ENCODE peak calls at places on chromosome X, in five cellular contexts. U, A, M, S and D are unnamed samples.

GRCh38 chrX:111442791-111443190 is 30.8 kb upstream of the DCX start:
- DNase-seq in U (no peak), A (no peak), M (no peak), S (no peak), D (no peak)

GRCh38 chrX:32987139-32987538 is 224.2 kb downstream of the DMD start:
- DNase-seq in U (no peak), A (peak), M (no peak), S (no peak), D (no peak)

GRCh38 chrX:7215842-7216241 is 67.9 kb upstream of the PUDP start:
- DNase-seq in U (no peak), A (no peak), M (no peak), S (no peak), D (no peak)

GRCh38 chrX:140502491-140503229 is 2.2 kb downstream of the SOX3 start:
- DNase-seq in U (no peak), A (no peak), M (no peak), S (no peak), D (no peak)

GRCh38 chrX:24733111-24733510 is 39.4 kb downstream of the POLA1 start:
- DNase-seq in U (no peak), A (no peak), M (no peak), S (no peak), D (no peak)

GRCh38 chrX:23390979-23391378 is 56.3 kb downstream of the PTCHD1 start:
- DNase-seq in U (no peak), A (no peak), M (no peak), S (no peak), D (no peak)

GRCh38 chrX:70033348-70033747 is 16.4 kb downstream of the AWAT2 start:
- DNase-seq in U (peak), A (no peak), M (peak), S (peak), D (no peak)

GRCh38 chrX:133434197-133434820 is 19.0 kb upstream of the GPC4 start:
- DNase-seq in U (peak), A (no peak), M (no peak), S (no peak), D (no peak)

GRCh38 chrX:110120025-110120424 is 117.1 kb downstream of the TMEM164 start:
- DNase-seq in U (no peak), A (no peak), M (no peak), S (no peak), D (no peak)

GRCh38 chrX:36961590-36961989 is 46.6 kb upstream of the FAM47C start:
- DNase-seq in U (peak), A (no peak), M (peak), S (peak), D (no peak)

GRCh38 chrX:85375333-85375738 is 4.1 kb downstream of the POF1B start:
- DNase-seq in U (no peak), A (no peak), M (no peak), S (no peak), D (no peak)

GRCh38 chrX:64394874-64395567 is at the start of gene MTMR8:
- DNase-seq in U (peak), A (peak), M (peak), S (no peak), D (no peak)

GRCh38 chrX:63503541-63503940 is 152.4 kb upstream of the SPIN4 start:
- DNase-seq in U (no peak), A (no peak), M (no peak), S (no peak), D (peak)

GRCh38 chrX:12469296-12469695 is 321.9 kb upstream of the PRPS2 start:
- DNase-seq in U (no peak), A (no peak), M (no peak), S (no peak), D (no peak)

GRCh38 chrX:13092455-13092941 is 48.1 kb upstream of the FAM9C start:
- DNase-seq in U (no peak), A (no peak), M (no peak), S (no peak), D (no peak)

GRCh38 chrX:119249836-119250340 is 13.8 kb downstream of the PGRMC1 start:
- DNase-seq in U (no peak), A (no peak), M (no peak), S (no peak), D (no peak)

GRCh38 chrX:55839480-55839879 is 121.9 kb downstream of the RRAGB start:
- DNase-seq in U (no peak), A (peak), M (no peak), S (no peak), D (no peak)

GRCh38 chrX:47129879-47130358 is 14.6 kb downstream of the NDUFB11 start:
- DNase-seq in U (no peak), A (no peak), M (no peak), S (no peak), D (no peak)

GRCh38 chrX:148599404-148599803 is 99.0 kb downstream of the AFF2 start:
- DNase-seq in U (peak), A (no peak), M (no peak), S (no peak), D (no peak)

GRCh38 chrX:86806786-86807185 is 658.5 kb downstream of the DACH2 start:
- DNase-seq in U (peak), A (no peak), M (no peak), S (peak), D (no peak)

GRCh38 chrX:10722804-10723364 is 102.5 kb upstream of the MID1 start:
- DNase-seq in U (peak), A (no peak), M (peak), S (no peak), D (no peak)

GRCh38 chrX:123993326-123993725 is 31.8 kb downstream of the STAG2 start:
- DNase-seq in U (no peak), A (no peak), M (no peak), S (no peak), D (no peak)

GRCh38 chrX:2863646-2864045 is 34.9 kb downstream of the GYG2 start:
- DNase-seq in U (no peak), A (no peak), M (no peak), S (no peak), D (no peak)

GRCh38 chrX:123088331-123088730 is 95.7 kb upstream of the GRIA3 start:
- DNase-seq in U (no peak), A (no peak), M (no peak), S (no peak), D (no peak)

GRCh38 chrX:45479835-45480422 is 279.3 kb upstream of the DIPK2B start:
- DNase-seq in U (no peak), A (no peak), M (peak), S (peak), D (no peak)

GRCh38 chrX:123525131-123525725 is 207.6 kb downstream of the THOC2 start:
- DNase-seq in U (no peak), A (no peak), M (no peak), S (no peak), D (no peak)

GRCh38 chrX:129736491-129736890 is 2.3 kb upstream of the XPNPEP2 start:
- DNase-seq in U (no peak), A (no peak), M (no peak), S (peak), D (no peak)

GRCh38 chrX:42602136-42602535 is 175.8 kb downstream of the PPP1R2C start:
- DNase-seq in U (no peak), A (no peak), M (no peak), S (no peak), D (no peak)

GRCh38 chrX:20487227-20487626 is 220.5 kb upstream of the RPS6KA3 start:
- DNase-seq in U (no peak), A (no peak), M (peak), S (no peak), D (no peak)

DNA sequence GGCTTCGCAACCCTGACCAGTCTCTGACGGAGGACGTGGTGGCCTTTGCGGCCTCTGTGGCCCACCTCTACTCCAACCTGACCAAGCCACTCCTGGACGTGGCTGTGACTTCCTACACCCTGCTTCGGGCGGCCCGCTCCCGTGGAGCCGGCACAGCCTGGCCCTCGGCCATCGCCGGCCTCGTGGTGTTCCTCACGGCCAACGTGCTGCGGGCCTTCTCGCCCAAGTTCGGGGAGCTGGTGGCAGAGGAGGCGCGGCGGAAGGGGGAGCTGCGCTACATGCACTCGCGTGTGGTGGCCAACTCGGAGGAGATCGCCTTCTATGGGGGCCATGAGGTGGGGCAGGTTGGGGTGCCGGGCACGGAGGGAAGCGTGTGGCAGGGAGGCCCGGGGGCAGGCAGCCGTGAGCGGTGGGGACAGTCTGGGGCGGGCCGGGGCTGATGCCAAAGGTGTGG is 1.2 kb downstream of the ABCD1 start:
- DNase-seq in U (no peak), A (no peak), M (no peak), S (no peak), D (no peak)
- TF ChIP-seq EZH2 in U (no peak), A (no peak), M (no peak), S (no peak), D (no peak)

GRCh38 chrX:17860811-17861495 is at the start of gene RAI2:
- DNase-seq in U (peak), A (no peak), M (no peak), S (no peak), D (no peak)

GRCh38 chrX:17859609-17860178 is 1.4 kb downstream of the RAI2 start:
- DNase-seq in U (no peak), A (no peak), M (no peak), S (no peak), D (no peak)

GRCh38 chrX:17854521-17854920 is 6.6 kb downstream of the RAI2 start:
- DNase-seq in U (no peak), A (no peak), M (no peak), S (no peak), D (no peak)

GRCh38 chrX:17861496-17862011 is 456 bp upstream of the RAI2 start:
- DNase-seq in U (no peak), A (no peak), M (no peak), S (no peak), D (no peak)

GRCh38 chrX:17860179-17860780 is 818 bp downstream of the RAI2 start:
- DNase-seq in U (no peak), A (no peak), M (no peak), S (no peak), D (no peak)
- H3K9ac ChIP-seq in U (no peak), A (no peak), M (no peak), S (no peak), D (no peak)

GRCh38 chrX:154352012-154352401 is 22.4 kb downstream of the FLNA start:
- DNase-seq in U (no peak), A (no peak), M (no peak), S (no peak), D (no peak)
- TF ChIP-seq POLR2AphosphoS5 in U (no peak), A (no peak), M (no peak), S (no peak), D (no peak)

DNA sequence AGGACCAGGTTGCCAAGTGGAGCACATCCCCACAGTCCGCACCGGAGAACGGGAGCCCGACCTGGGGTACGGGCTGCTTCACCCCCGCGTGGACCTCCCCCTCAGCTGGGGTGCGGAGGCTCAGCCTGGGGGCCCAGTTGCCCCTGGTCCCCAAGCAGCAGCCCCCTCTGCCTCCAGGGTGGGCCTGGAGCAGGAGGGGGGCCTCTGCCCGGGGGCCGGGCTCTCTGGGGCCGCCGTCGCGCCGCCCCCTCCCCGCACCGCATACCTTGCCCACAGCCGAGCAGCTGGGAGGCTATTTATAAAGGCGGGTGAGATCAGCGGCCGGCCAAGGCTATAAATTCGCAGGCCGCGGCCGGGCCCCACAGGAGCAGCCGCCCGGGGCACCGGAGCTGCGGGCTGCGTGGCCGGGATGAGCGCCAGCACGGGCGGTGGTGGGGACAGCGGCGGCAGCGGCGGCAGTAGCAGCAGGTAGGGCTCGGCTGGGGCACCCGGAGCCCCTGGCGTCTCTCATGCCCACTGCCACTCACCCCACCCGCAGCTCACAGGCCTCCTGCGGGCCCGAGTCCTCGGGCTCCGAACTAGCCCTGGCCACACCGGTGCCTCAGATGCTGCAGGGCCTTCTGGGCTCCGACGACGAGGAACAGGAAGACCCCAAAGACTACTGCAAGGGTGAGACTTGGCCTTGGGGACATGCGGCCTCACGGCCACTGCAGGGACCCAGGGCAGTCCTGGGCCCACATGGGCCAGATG is at the start of gene SRPK3:
- DNase-seq in U (no peak), A (no peak), M (no peak), S (no peak), D (no peak)
- TF ChIP-seq EZH2 in U (no peak), A (no peak), M (no peak), S (no peak), D (no peak)

DNA sequence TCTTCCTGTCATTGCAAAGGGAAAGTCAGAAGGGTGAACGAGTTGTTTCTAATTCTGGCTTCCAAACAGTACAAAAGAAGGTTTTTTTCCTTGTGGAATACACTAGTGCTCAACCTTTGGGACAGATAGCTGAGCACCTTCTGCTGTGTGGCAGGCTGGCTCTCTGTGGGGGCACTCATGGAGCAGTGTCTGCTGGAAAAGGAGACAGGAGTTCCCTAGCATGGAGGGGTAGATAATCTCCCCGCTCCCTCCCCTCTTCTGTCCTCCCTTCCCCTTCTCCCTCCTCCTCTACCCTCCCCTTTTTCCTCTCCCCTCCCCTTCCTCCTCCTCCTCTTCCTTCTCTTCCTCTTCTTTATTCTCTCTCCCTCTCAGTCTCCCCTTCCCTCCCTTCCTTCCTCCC is 62.4 kb upstream of the MTM1 start:
- DNase-seq in U (no peak), A (no peak), M (no peak), S (no peak), D (no peak)
- H3K9ac ChIP-seq in U (no peak), A (no peak), M (no peak), S (no peak), D (no peak)

DNA sequence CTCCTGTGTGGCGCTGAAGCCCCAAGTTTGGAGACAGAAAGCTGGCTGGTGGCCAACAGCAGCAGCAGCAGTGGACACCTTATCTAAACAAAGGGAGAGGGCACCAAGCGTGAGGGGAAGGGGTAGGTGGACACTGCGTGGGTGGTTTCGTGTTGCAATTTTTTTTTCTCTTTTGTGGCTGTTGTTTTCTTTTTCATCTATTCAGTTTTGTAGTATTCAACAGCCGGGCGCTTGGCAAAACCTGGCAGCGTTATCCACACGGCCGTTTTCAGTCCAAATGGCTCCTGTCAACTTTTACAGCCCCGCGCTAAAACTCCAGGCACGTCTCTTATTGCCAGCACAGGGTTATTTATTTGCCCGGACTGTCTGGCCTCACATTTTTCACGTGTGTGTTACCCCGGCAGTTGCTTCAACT is 192.3 kb downstream of the BCOR start:
- DNase-seq in U (peak), A (no peak), M (no peak), S (no peak), D (no peak)
- TF ChIP-seq POLR2AphosphoS5 in U (no peak), A (no peak), M (no peak), S (no peak), D (no peak)

DNA sequence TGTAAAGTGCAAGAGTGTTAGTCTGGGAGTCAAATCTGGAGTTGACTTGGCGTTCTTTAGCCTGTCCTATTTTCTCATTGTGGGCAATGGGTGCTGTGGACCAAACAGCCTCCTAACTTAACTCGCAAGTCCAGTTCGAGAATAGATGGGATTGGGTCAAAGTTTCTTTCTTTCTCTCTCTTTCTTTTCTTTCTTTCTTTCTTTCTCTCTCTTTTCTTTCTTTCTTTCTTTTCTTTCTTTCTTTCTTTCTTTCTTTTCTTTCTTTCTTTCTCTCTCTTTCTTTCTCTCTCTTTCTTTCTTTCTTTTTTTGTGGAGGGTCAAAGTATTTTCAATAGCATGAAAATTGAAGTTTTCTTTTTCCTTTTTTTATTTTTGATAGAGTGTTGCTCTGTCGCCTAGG is 3.0 kb downstream of the SLC9A6 start:
- DNase-seq in U (no peak), A (no peak), M (no peak), S (no peak), D (no peak)
- TF ChIP-seq EZH2 in U (no peak), A (no peak), M (no peak), S (no peak), D (no peak)

DNA sequence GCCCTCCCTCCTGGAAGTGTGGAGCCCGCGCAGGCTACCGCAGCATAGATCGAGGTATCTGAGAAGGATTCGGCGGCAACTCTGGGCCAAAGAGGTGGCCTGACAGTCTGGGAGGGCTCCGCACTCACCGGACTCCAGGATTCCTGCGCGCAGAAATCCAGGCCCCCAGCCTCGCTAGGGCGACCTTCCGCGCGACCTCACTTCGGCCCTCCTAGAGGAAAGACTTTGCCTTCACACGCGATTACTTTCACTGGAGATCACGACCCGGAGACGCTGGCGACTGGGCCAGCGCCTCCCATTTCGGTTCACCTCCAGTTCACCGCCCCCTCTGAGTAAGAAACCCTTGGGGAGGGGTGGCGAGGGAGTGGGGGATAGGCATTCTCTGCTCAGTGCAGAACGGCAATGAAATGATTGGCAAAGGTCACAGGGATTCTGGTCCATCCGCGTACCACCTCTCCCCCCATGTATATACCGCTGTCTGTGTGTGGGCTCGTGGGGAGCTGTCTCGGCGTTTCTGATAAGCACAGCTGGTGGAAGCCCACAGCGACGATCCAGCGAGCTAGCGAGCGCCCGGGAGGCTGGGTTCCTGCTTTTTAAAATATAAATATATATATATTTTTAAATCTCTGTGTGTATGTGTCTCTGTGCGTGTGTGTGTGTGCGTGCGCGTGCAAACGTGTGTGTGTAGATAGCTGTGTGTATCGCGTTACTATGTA is 2.5 kb downstream of the POU3F4 start:
- DNase-seq in U (no peak), A (no peak), M (no peak), S (no peak), D (no peak)
- H3K9ac ChIP-seq in U (no peak), A (no peak), M (no peak), S (no peak), D (no peak)